ENCODE peak calls at places on chromosomes 1 and 21, in seven cellular contexts. D is hepatocyte; E is activated CD8-positive, alpha-beta memory T cell treated with anti-CD3 and anti-CD28 coated beads for 4 hours; P is HuH-7; M is GM12891; J is GM18507; G is GM23338. U is an unnamed sample.

GRCh38 chr1:11062965-11063401 is 3.2 kb upstream of the SRM start:
- DNase-seq in D (no peak), E (no peak), P (no peak), M (no peak), J (peak), G (no peak), U (peak)

GRCh38 chr1:242245255-242245654 is 246.4 kb upstream of the MAP1LC3C start:
- DNase-seq in D (no peak), E (no peak), P (no peak), M (no peak), J (no peak), G (peak), U (no peak)

GRCh38 chr21:45555557-45556301 is 13.5 kb upstream of the SLC19A1 start:
- DNase-seq in D (peak), E (no peak), P (peak), M (peak), J (peak), G (peak), U (peak)

GRCh38 chr1:248786106-248786665 is 30.6 kb upstream of the LYPD8 start:
- DNase-seq in D (no peak), E (no peak), P (no peak), M (no peak), J (no peak), G (no peak), U (no peak)

GRCh38 chr1:6603424-6603850 is 768 bp upstream of the KLHL21 start:
- DNase-seq in D (peak), E (no peak), P (peak), M (no peak), J (no peak), G (peak), U (peak)

GRCh38 chr1:7401814-7402547 is 369.1 kb upstream of the VAMP3 start:
- DNase-seq in D (peak), E (no peak), P (no peak), M (no peak), J (no peak), G (peak), U (no peak)

GRCh38 chr1:33286451-33287185 is 30.3 kb downstream of the ZNF362 start:
- DNase-seq in D (no peak), E (no peak), P (no peak), M (no peak), J (no peak), G (no peak), U (no peak)

GRCh38 chr1:234963904-234964702 is 164.5 kb downstream of the TOMM20 start:
- DNase-seq in D (peak), E (no peak), P (no peak), M (no peak), J (no peak), G (no peak), U (no peak)

GRCh38 chr1:164382384-164382783 is 176.6 kb upstream of the PBX1 start:
- DNase-seq in D (no peak), E (no peak), P (no peak), M (no peak), J (no peak), G (no peak), U (no peak)

GRCh38 chr1:97135972-97136371 is 414.4 kb downstream of the PTBP2 start:
- DNase-seq in D (no peak), E (no peak), P (no peak), M (no peak), J (no peak), G (no peak), U (no peak)

GRCh38 chr1:240635466-240636256 is 23.7 kb upstream of the GREM2 start:
- DNase-seq in D (no peak), E (no peak), P (no peak), M (no peak), J (no peak), G (no peak), U (no peak)

GRCh38 chr1:6960291-6960758 is 175.1 kb downstream of the CAMTA1 start:
- DNase-seq in D (peak), E (no peak), P (no peak), M (no peak), J (no peak), G (no peak), U (no peak)

GRCh38 chr21:43613755-43614638 is 45.3 kb downstream of the HSF2BP start:
- DNase-seq in D (no peak), E (no peak), P (no peak), M (peak), J (peak), G (no peak), U (peak)

GRCh38 chr1:165342588-165342987 is 13.9 kb downstream of the LMX1A start:
- DNase-seq in D (no peak), E (no peak), P (no peak), M (no peak), J (no peak), G (no peak), U (no peak)

GRCh38 chr1:21783679-21784603 is 992 bp upstream of the USP48 start:
- DNase-seq in D (peak), E (no peak), P (no peak), M (peak), J (no peak), G (peak), U (peak)

GRCh38 chr1:42943166-42943565 is 15.5 kb downstream of the SLC2A1 start:
- DNase-seq in D (no peak), E (no peak), P (no peak), M (no peak), J (no peak), G (no peak), U (no peak)

GRCh38 chr21:42248783-42249597 is 30.1 kb downstream of the ABCG1 start:
- DNase-seq in D (no peak), E (no peak), P (no peak), M (peak), J (peak), G (no peak), U (peak)

GRCh38 chr21:42317341-42317741 is 2.1 kb upstream of the TFF3 start:
- DNase-seq in D (no peak), E (no peak), P (no peak), M (no peak), J (no peak), G (no peak), U (no peak)

GRCh38 chr1:83626603-83627002 is 372.3 kb downstream of the TTLL7 start:
- DNase-seq in D (no peak), E (no peak), P (no peak), M (no peak), J (no peak), G (no peak), U (no peak)

GRCh38 chr1:2160691-2161320 is 33.8 kb downstream of the FAAP20 start:
- DNase-seq in D (no peak), E (no peak), P (no peak), M (no peak), J (no peak), G (no peak), U (no peak)

GRCh38 chr1:6508154-6508875 is 16.8 kb upstream of the PLEKHG5 start:
- DNase-seq in D (no peak), E (no peak), P (no peak), M (peak), J (no peak), G (no peak), U (no peak)

GRCh38 chr1:234638832-234639799 is 29.1 kb upstream of the IRF2BP2 start:
- DNase-seq in D (peak), E (no peak), P (peak), M (no peak), J (no peak), G (no peak), U (no peak)

GRCh38 chr1:172089768-172090510 is 248.6 kb downstream of the DNM3 start:
- DNase-seq in D (peak), E (peak), P (peak), M (no peak), J (peak), G (peak), U (peak)

GRCh38 chr1:168343566-168343965 is 62.9 kb downstream of the TBX19 start:
- DNase-seq in D (no peak), E (no peak), P (no peak), M (no peak), J (no peak), G (peak), U (no peak)

GRCh38 chr1:1761504-1762376 is 16.5 kb downstream of the NADK start:
- DNase-seq in D (no peak), E (no peak), P (no peak), M (no peak), J (no peak), G (no peak), U (no peak)

GRCh38 chr1:150626150-150626549 is 3.3 kb downstream of the ENSA start:
- DNase-seq in D (no peak), E (no peak), P (no peak), M (no peak), J (no peak), G (no peak), U (no peak)

GRCh38 chr1:214473392-214473791 is 78.0 kb downstream of the PTPN14 start:
- DNase-seq in D (peak), E (no peak), P (no peak), M (no peak), J (no peak), G (peak), U (no peak)

GRCh38 chr1:147669475-147670318 is 627 bp downstream of the ACP6 start:
- DNase-seq in D (peak), E (no peak), P (peak), M (peak), J (peak), G (peak), U (peak)

GRCh38 chr1:154265586-154265985 is 6.8 kb upstream of the HAX1 start:
- DNase-seq in D (no peak), E (no peak), P (no peak), M (no peak), J (no peak), G (no peak), U (no peak)

GRCh38 chr1:86207323-86207722 is 50.8 kb upstream of the COL24A1 start:
- DNase-seq in D (peak), E (no peak), P (no peak), M (no peak), J (no peak), G (no peak), U (no peak)

GRCh38 chr1:36446261-36446660 is 4.0 kb downstream of the OSCP1 start:
- DNase-seq in D (no peak), E (no peak), P (peak), M (no peak), J (no peak), G (peak), U (peak)

GRCh38 chr1:156104065-156104810 is 10.3 kb upstream of the LMNA start:
- DNase-seq in D (peak), E (no peak), P (no peak), M (no peak), J (no peak), G (peak), U (no peak)

GRCh38 chr21:31354604-31355443 is 10.8 kb upstream of the TIAM1 start:
- DNase-seq in D (no peak), E (peak), P (no peak), M (no peak), J (no peak), G (peak), U (no peak)

GRCh38 chr1:19372136-19372514 is 60.0 kb downstream of the SLC66A1 start:
- DNase-seq in D (no peak), E (no peak), P (no peak), M (no peak), J (no peak), G (no peak), U (no peak)

GRCh38 chr1:29591601-29592260 is 355.4 kb downstream of the PTPRU start:
- DNase-seq in D (no peak), E (no peak), P (no peak), M (no peak), J (no peak), G (no peak), U (no peak)